ENCODE peak calls at places on chromosomes 5 and 9, in six cellular contexts. T is A549, J is K562, X is GM12878, L is SK-N-SH, F is HepG2. P is an unnamed sample.

GRCh38 chr9:120336021-120336752 is 243.8 kb downstream of the CDK5RAP2 start:
- DNase-seq in J (no peak), F (no peak), T (no peak), X (no peak), L (no peak), P (peak)

GRCh38 chr9:88745281-88746001 is 210.5 kb downstream of the NXNL2 start:
- DNase-seq in J (no peak), X (no peak), F (no peak), T (no peak), L (peak), P (peak)

GRCh38 chr9:68446836-68447235 is 90.4 kb downstream of the PGM5 start:
- DNase-seq in L (no peak), F (no peak), J (no peak), T (no peak), X (no peak), P (peak)

GRCh38 chr5:175800656-175801081 is 70.7 kb upstream of the CPLX2 start:
- DNase-seq in X (no peak), F (no peak), J (no peak), L (peak), T (peak), P (peak)

GRCh38 chr5:31771045-31771444 is 132.1 kb downstream of the PDZD2 start:
- DNase-seq in X (peak), L (no peak), J (no peak), F (no peak), T (no peak), P (no peak)

GRCh38 chr5:116881921-116882531 is 307.4 kb upstream of the SEMA6A start:
- DNase-seq in T (no peak), X (no peak), L (no peak), J (no peak), F (peak), P (no peak)

GRCh38 chr5:11547730-11548129 is 356.5 kb downstream of the CTNND2 start:
- DNase-seq in J (no peak), F (no peak), T (no peak), L (no peak), X (no peak), P (no peak)

GRCh38 chr9:109320338-109320733 is 523 bp downstream of the EPB41L4B start:
- DNase-seq in T (no peak), J (peak), X (no peak), F (no peak), L (peak), P (no peak)

GRCh38 chr9:110214553-110214952 is 6.6 kb upstream of the C9orf152 start:
- DNase-seq in X (no peak), L (no peak), T (no peak), F (peak), J (no peak), P (no peak)

DNA sequence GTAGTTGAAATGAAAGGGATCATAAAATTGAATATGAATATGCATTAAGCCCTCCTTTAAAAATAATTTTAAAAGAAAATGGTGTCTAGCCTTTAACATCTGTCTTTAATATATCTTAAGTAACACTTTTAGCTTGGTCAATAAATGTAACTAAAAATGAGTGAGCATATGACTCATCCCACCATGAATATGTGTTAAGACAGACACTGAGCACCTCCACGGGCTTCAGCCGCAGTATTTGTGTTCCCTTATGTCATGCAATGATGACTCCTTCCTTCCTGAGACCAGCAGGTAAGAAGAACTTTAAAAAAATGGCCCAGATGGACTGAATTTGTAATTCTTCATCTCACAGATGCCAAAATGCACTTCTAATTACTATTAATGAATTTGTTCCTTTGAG is 563.2 kb downstream of the NR2F1-AS1 start:
- DNase-seq in T (peak), F (no peak), L (no peak), J (no peak), X (no peak), P (peak)
- TF ChIP-seq SMC3 in T (no peak), F (no peak), L (no peak), J (no peak), X (no peak), P (no peak)

GRCh38 chr9:137270929-137271695 is 6.4 kb upstream of the TOR4A start:
- DNase-seq in X (no peak), T (no peak), J (no peak), L (no peak), F (no peak), P (no peak)
- TF ChIP-seq SMC3 in X (no peak), T (no peak), J (no peak), L (no peak), F (no peak), P (no peak)

GRCh38 chr5:86623785-86624483 is 6.2 kb downstream of the COX7C start:
- DNase-seq in F (no peak), L (no peak), J (no peak), T (no peak), X (no peak), P (no peak)

GRCh38 chr5:86631165-86631564 is 13.4 kb downstream of the COX7C start:
- DNase-seq in F (no peak), J (no peak), T (no peak), X (no peak), L (no peak), P (no peak)

GRCh38 chr5:86625148-86625547 is 7.4 kb downstream of the COX7C start:
- DNase-seq in F (no peak), J (no peak), L (no peak), T (no peak), X (no peak), P (no peak)

DNA sequence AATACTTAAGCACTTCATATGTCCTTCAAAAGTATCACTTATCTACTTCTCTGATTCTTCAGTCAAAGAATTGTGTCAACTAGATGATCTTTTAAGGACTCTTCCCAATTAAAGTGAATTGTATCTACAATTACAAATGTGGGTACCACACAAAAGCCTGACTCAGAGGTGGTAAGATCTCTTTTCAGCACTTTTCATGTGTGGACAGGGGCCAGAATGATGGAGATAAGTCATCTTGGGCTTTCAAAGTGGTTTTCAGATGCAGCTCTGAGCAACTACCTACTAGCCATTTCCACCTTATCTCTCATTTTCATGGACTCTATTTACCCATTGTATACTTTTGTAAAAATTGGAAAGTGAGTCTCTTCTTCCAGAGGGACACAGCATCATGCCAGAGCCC is 8.4 kb downstream of the COX7C start:
- DNase-seq in X (no peak), F (no peak), L (no peak), T (no peak), J (no peak), P (no peak)
- TF ChIP-seq SMC3 in X (no peak), F (no peak), L (no peak), T (no peak), J (no peak), P (no peak)

GRCh38 chr5:176980818-176981217 is 25.8 kb downstream of the UIMC1 start:
- DNase-seq in F (no peak), J (no peak), T (no peak), X (no peak), L (no peak), P (no peak)
- TF ChIP-seq SMC3 in F (no peak), J (no peak), T (no peak), X (no peak), L (no peak), P (no peak)

DNA sequence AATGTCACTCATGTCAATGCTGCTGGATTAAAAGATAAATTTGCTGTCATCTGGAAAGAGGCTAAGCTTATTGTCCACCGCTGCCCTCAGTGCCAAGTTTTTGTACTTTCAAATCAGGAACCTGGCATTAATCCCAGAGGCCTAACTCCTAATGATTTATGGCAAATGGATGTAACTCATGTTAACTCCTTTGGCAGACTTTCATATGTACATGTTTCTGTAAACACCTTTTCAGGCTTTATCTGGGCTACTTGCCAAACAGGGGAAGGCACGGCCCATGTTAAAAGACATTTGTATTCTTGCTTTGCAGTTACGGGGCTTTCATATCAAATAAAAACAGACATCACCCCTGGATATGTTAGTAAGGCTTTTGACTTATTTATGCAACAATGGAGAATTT is 608.0 kb upstream of the ACO1 start:
- DNase-seq in J (no peak), F (no peak), X (no peak), L (no peak), T (no peak), P (no peak)
- TF ChIP-seq SMC3 in J (no peak), F (no peak), X (no peak), L (no peak), T (no peak), P (no peak)

P was measured in IMR-90.